ENCODE peak calls at places on chromosomes 5 and 9, in four cellular contexts. T, W, E and G are unnamed samples. For H3K4me1, the result is how much of the 10 kb centered on the place peaks cover.

GRCh38 chr5:23507278-23507685 is at the start of gene PRDM9:
- DNase-seq in T (peak), W (peak), E (peak), G (no peak)

GRCh38 chr9:135215571-135216161 is 128.2 kb downstream of the OLFM1 start:
- DNase-seq in T (no peak), W (no peak), E (peak), G (no peak)

GRCh38 chr9:114218264-114219120 is 63.2 kb downstream of the COL27A1 start:
- DNase-seq in T (no peak), W (no peak), E (no peak), G (no peak)

GRCh38 chr9:93089481-93089991 is 6.5 kb upstream of the CARD19 start:
- DNase-seq in T (no peak), W (no peak), E (peak), G (no peak)

GRCh38 chr9:136326061-136326776 is 1.1 kb upstream of the GPSM1 start:
- DNase-seq in T (no peak), W (no peak), E (no peak), G (no peak)

GRCh38 chr9:137605146-137606004 is at the start of gene ARRDC1:
- DNase-seq in T (peak), W (peak), E (peak), G (peak)

GRCh38 chr5:87393331-87393730 is 19.4 kb downstream of the CCNH start:
- DNase-seq in T (no peak), W (no peak), E (no peak), G (no peak)

GRCh38 chr5:127827451-127827850 is 124.3 kb downstream of the CCDC192 start:
- DNase-seq in T (no peak), W (no peak), E (no peak), G (no peak)

GRCh38 chr9:20848490-20848889 is 164.4 kb downstream of the FOCAD start:
- DNase-seq in T (no peak), W (no peak), E (no peak), G (no peak)

GRCh38 chr5:102795546-102795945 is 40.4 kb downstream of the PAM start:
- DNase-seq in T (no peak), W (no peak), E (no peak), G (no peak)

GRCh38 chr9:37971691-37972090 is 67.8 kb upstream of the SLC25A51 start:
- DNase-seq in T (no peak), W (no peak), E (no peak), G (no peak)

GRCh38 chr5:168951341-168951740 is 349.6 kb downstream of the SLIT3 start:
- DNase-seq in T (no peak), W (no peak), E (no peak), G (no peak)

GRCh38 chr5:55692509-55692908 is 19.6 kb downstream of the SLC38A9 start:
- DNase-seq in T (no peak), W (no peak), E (no peak), G (no peak)

GRCh38 chr9:2180704-2181103 is 165.6 kb downstream of the SMARCA2 start:
- DNase-seq in T (no peak), W (no peak), E (no peak), G (no peak)

GRCh38 chr5:61052870-61053269 is 107.9 kb downstream of the NDUFAF2 start:
- DNase-seq in T (no peak), W (peak), E (no peak), G (no peak)

GRCh38 chr5:140246378-140247122 is 56.4 kb downstream of the PFDN1 start:
- DNase-seq in T (no peak), W (no peak), E (peak), G (no peak)

GRCh38 chr5:140576776-140577201 is 12.2 kb downstream of the SLC35A4 start:
- DNase-seq in T (no peak), W (no peak), E (no peak), G (no peak)

GRCh38 chr5:57216714-57217113 is 42.9 kb downstream of the GPBP1 start:
- DNase-seq in T (no peak), W (no peak), E (no peak), G (no peak)

GRCh38 chr5:126801992-126802294 is 25.0 kb downstream of the LMNB1 start:
- DNase-seq in T (peak), W (no peak), E (no peak), G (no peak)

GRCh38 chr9:71929223-71929622 is 17.8 kb downstream of the C9orf85 start:
- DNase-seq in T (no peak), W (no peak), E (no peak), G (no peak)

GRCh38 chr9:33791117-33791516 is 4.2 kb upstream of the PRSS3 start:
- DNase-seq in T (no peak), W (no peak), E (no peak), G (no peak)

GRCh38 chr5:110099562-110099961 is 409.8 kb downstream of the MAN2A1 start:
- DNase-seq in T (no peak), W (no peak), E (no peak), G (no peak)

GRCh38 chr5:133769842-133770241 is 157.5 kb upstream of the FSTL4 start:
- DNase-seq in T (no peak), W (no peak), E (no peak), G (no peak)

GRCh38 chr5:68225911-68226563 is 10.5 kb downstream of the PIK3R1 start:
- DNase-seq in T (no peak), W (no peak), E (no peak), G (no peak)

GRCh38 chr5:68227532-68228160 is 12.1 kb downstream of the PIK3R1 start:
- DNase-seq in T (no peak), W (no peak), E (no peak), G (no peak)

GRCh38 chr5:68226564-68227073 is 11.1 kb downstream of the PIK3R1 start:
- DNase-seq in T (no peak), W (no peak), E (no peak), G (no peak)

GRCh38 chr5:68224561-68225187 is 9.1 kb downstream of the PIK3R1 start:
- DNase-seq in T (no peak), W (no peak), E (no peak), G (no peak)

DNA sequence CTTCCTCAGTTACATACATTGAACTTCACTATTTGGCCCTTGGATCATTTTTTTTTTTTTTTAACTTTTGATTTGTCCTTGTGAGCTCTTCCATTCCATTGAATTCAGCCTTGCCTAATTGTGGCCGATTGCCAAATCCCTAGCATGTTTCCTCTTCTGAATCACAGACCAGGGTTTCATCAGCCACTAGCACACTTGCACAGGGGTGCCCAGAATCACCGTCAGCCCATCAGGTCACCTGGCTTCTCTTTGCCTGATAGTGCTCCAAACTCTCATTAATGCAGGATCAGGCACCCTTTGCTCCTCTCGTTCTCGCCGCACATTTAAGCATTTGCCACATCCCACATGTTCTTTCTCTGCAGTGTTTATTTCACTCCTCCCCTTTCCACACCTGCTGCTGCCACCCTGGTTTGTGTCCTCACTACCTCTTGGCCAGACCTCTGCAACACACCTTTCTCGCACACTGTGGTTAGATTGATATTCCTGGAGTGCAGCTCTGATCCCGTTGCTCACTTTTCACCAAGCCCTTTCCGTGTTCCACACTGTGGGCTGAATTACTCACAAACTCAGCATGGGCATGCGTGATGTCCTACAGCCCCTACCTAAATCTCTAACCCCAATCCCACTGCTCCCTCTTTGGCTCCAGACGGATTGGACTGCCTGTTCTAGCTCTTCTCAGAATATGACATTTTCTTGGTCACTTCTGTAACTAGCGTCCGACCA is 9.8 kb downstream of the PIK3R1 start:
- DNase-seq in T (peak), W (no peak), E (peak), G (no peak)
- H3K4me1 ChIP-seq in T (half or more), W (under half), E (under half), G (half or more)

DNA sequence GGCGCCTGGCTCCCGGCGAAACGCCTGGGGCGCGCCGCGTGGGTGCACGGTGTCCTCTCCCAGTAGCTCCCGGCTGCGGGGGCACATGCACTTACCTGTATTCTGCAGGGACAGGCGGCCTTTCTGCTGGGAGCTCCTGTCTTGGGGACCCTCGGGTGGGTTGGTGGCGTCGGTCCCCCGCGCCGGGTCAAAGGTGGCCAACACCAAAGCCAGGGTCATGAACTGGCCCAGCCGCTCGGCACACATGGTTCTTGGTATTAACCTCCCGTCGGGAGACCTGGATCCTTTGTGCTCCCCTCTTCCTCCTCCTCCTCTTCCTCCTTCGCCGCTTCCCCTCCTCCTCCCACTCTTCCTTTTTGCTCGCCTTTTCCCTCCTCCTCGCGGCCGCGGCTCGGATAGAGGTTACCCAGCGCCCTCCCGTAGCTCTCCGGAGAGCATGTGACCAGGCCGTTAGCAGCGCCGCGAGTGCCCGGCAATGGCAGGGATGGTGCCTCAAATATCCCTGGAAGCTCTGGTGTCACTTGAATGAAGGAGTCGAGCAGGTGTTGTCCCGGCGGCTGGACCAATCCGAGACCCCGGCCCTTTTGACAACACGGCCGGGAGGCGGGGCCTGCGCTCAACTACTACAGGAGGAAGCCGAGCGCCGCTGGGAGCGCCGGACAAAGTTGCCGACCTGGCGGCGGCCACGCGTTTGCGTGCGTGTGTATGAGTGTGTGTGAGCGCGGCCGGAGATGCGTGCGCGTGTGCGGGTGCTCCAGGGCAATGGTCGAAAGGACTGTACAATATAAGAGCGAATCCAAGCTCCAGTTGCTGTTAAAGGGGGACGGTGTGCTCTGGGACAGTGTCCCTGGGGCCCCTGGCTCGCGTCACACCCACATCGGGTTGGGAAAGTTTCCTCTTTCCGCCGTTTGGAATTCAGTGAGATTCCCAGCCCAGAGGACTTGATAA is at the start of gene STC2:
- DNase-seq in T (peak), W (peak), E (peak), G (no peak)
- H3K4me3 ChIP-seq in T (peak), W (peak), E (peak), G (peak)

GRCh38 chr5:175750476-175751080 is 92.7 kb downstream of the HRH2 start:
- DNase-seq in T (no peak), W (no peak), E (no peak), G (no peak)
- TF ChIP-seq EP300 in T (no peak), W (no peak), E (no peak), G (no peak)

GRCh38 chr5:171392585-171393159 is 5.0 kb downstream of the NPM1 start:
- DNase-seq in T (no peak), W (no peak), E (no peak), G (no peak)
- H3K4me1 ChIP-seq in T (under half), W (half or more), E (under half), G (under half)